ENCODE peak calls at places on chromosomes 12 and 14, in four cellular contexts. One of them, this sample, is unnamed.
A peak's percentile ranks its signal among the peaks of the same experiment; 100 is the strongest.

GRCh38 chr12:15855646-15856045 is 26.5 kb upstream of the STRAP start:
- DNase-seq in ACHN: peak; percentile 38
- DNase-seq in HT-29: no peak
- DNase-seq in hippocampal formation: no peak
- DNase-seq in this sample: no peak

GRCh38 chr12:95774311-95775045 is 16.1 kb downstream of the NTN4 start:
- DNase-seq in ACHN: no peak
- DNase-seq in HT-29: no peak
- DNase-seq in hippocampal formation: no peak
- DNase-seq in this sample: no peak

GRCh38 chr12:43285248-43285647 is 266.8 kb downstream of the ADAMTS20 start:
- DNase-seq in ACHN: no peak
- DNase-seq in HT-29: no peak
- DNase-seq in hippocampal formation: no peak
- DNase-seq in this sample: no peak

GRCh38 chr12:113359939-113360748 is 1.8 kb downstream of the PLBD2 start:
- DNase-seq in ACHN: peak; percentile 21
- DNase-seq in HT-29: no peak
- DNase-seq in hippocampal formation: no peak
- DNase-seq in this sample: no peak

GRCh38 chr12:124512667-124513296 is 54.6 kb downstream of the NCOR2 start:
- DNase-seq in ACHN: peak; percentile 97
- DNase-seq in HT-29: peak; percentile 96
- DNase-seq in hippocampal formation: peak; percentile 89
- DNase-seq in this sample: peak; percentile 86

GRCh38 chr12:107373238-107373809 is 280.0 kb upstream of the CRY1 start:
- DNase-seq in ACHN: no peak
- DNase-seq in HT-29: no peak
- DNase-seq in hippocampal formation: no peak
- DNase-seq in this sample: no peak

GRCh38 chr12:40068416-40068815 is 37.5 kb downstream of the SLC2A13 start:
- DNase-seq in ACHN: no peak
- DNase-seq in HT-29: no peak
- DNase-seq in hippocampal formation: no peak
- DNase-seq in this sample: no peak

GRCh38 chr12:55188974-55189556 is 31.8 kb upstream of the OR10A7 start:
- DNase-seq in ACHN: peak; percentile 86
- DNase-seq in HT-29: peak; percentile 89
- DNase-seq in hippocampal formation: peak; percentile 71
- DNase-seq in this sample: peak; percentile 12

GRCh38 chr14:101556566-101557320 is 4.6 kb upstream of the DIO3 start:
- DNase-seq in ACHN: no peak
- DNase-seq in HT-29: no peak
- DNase-seq in hippocampal formation: no peak
- DNase-seq in this sample: no peak

GRCh38 chr12:10540776-10541205 is 35.1 kb downstream of the EIF2S3B start:
- DNase-seq in ACHN: no peak
- DNase-seq in HT-29: no peak
- DNase-seq in hippocampal formation: no peak
- DNase-seq in this sample: no peak

GRCh38 chr14:94054401-94054800 is 26.6 kb downstream of the DDX24 start:
- DNase-seq in ACHN: no peak
- DNase-seq in HT-29: no peak
- DNase-seq in hippocampal formation: no peak
- DNase-seq in this sample: no peak

GRCh38 chr12:128726866-128727265 is 96.9 kb downstream of the SLC15A4 start:
- DNase-seq in ACHN: peak; percentile 17
- DNase-seq in HT-29: no peak
- DNase-seq in hippocampal formation: no peak
- DNase-seq in this sample: peak; percentile 46

GRCh38 chr12:44780221-44780770 is 95.8 kb downstream of the NELL2 start:
- DNase-seq in ACHN: no peak
- DNase-seq in HT-29: no peak
- DNase-seq in hippocampal formation: no peak
- DNase-seq in this sample: no peak

This sample was measured in transverse colon.